ENCODE peak calls at places on chromosomes 6 and 20, in eight cellular contexts. V is stomach, R is transverse colon, J is heart left ventricle, G is body of pancreas, L is adrenal gland, D is HCT116, Y is sigmoid colon. K is an unnamed sample.

GRCh38 chr6:157962601-157963084 is 19.0 kb upstream of the SYNJ2 start:
- DNase-seq in V (no peak), R (no peak), J (no peak), G (no peak), L (no peak), D (no peak), Y (no peak), K (no peak)

GRCh38 chr6:163192591-163192990 is 221.9 kb upstream of the QKI start:
- DNase-seq in V (no peak), R (no peak), J (no peak), G (no peak), L (no peak), D (no peak), Y (no peak), K (no peak)

GRCh38 chr6:30895343-30895742 is 11.0 kb downstream of the DDR1 start:
- DNase-seq in V (no peak), R (no peak), J (no peak), G (no peak), L (no peak), D (no peak), Y (no peak), K (no peak)

GRCh38 chr6:119493980-119494379 is 144.4 kb upstream of the MAN1A1 start:
- DNase-seq in V (no peak), R (no peak), J (no peak), G (peak; percentile 57), L (no peak), D (no peak), Y (no peak), K (no peak)

GRCh38 chr6:366972-367794 is 24.4 kb upstream of the IRF4 start:
- DNase-seq in V (no peak), R (no peak), J (no peak), G (no peak), L (no peak), D (no peak), Y (no peak), K (no peak)

GRCh38 chr6:36098253-36098919 is 31.9 kb upstream of the MAPK13 start:
- DNase-seq in V (no peak), R (no peak), J (no peak), G (no peak), L (no peak), D (no peak), Y (no peak), K (no peak)

GRCh38 chr20:41428285-41428684 is 61.7 kb upstream of the EMILIN3 start:
- DNase-seq in V (no peak), R (no peak), J (no peak), G (no peak), L (no peak), D (peak; percentile 19), Y (no peak), K (no peak)

GRCh38 chr6:154386848-154387717 is 30.5 kb upstream of the IPCEF1 start:
- DNase-seq in V (no peak), R (no peak), J (no peak), G (no peak), L (no peak), D (no peak), Y (no peak), K (no peak)

GRCh38 chr20:21920231-21920630 is 214.8 kb downstream of the PAX1 start:
- DNase-seq in V (no peak), R (no peak), J (no peak), G (no peak), L (no peak), D (no peak), Y (no peak), K (no peak)

GRCh38 chr6:36650848-36651247 is 27.7 kb upstream of the CDKN1A start:
- DNase-seq in V (no peak), R (peak; percentile 51), J (no peak), G (no peak), L (no peak), D (no peak), Y (no peak), K (no peak)

GRCh38 chr20:37413023-37413334 is 67.0 kb downstream of the SRC start:
- DNase-seq in V (no peak), R (no peak), J (no peak), G (no peak), L (no peak), D (no peak), Y (no peak), K (no peak)

GRCh38 chr20:1118336-1119127 is at the start of gene PSMF1:
- DNase-seq in V (peak; percentile 98), R (peak; percentile 96), J (peak; percentile 94), G (peak; percentile 98), L (peak; percentile 92), D (peak; percentile 87), Y (peak; percentile 97), K (peak; percentile 89)
- TF ChIP-seq POLR2A in V (no peak), R (peak; percentile 68), J (peak; percentile 43), G (peak; percentile 74), L (no peak), D (peak; percentile 95), Y (no peak), K (no peak)

GRCh38 chr6:116512155-116512559 is 718 bp downstream of the CALHM5 start:
- DNase-seq in V (no peak), R (no peak), J (no peak), G (no peak), L (no peak), D (no peak), Y (no peak), K (no peak)

GRCh38 chr6:116514103-116514502 is 2.7 kb downstream of the CALHM5 start:
- DNase-seq in V (no peak), R (no peak), J (no peak), G (no peak), L (no peak), D (no peak), Y (no peak), K (no peak)

GRCh38 chr6:116513224-116513875 is 1.9 kb downstream of the CALHM5 start:
- DNase-seq in V (no peak), R (no peak), J (no peak), G (no peak), L (no peak), D (no peak), Y (no peak), K (no peak)

GRCh38 chr6:116512709-116513108 is 1.3 kb downstream of the CALHM5 start:
- DNase-seq in V (no peak), R (no peak), J (no peak), G (no peak), L (no peak), D (no peak), Y (no peak), K (no peak)

DNA sequence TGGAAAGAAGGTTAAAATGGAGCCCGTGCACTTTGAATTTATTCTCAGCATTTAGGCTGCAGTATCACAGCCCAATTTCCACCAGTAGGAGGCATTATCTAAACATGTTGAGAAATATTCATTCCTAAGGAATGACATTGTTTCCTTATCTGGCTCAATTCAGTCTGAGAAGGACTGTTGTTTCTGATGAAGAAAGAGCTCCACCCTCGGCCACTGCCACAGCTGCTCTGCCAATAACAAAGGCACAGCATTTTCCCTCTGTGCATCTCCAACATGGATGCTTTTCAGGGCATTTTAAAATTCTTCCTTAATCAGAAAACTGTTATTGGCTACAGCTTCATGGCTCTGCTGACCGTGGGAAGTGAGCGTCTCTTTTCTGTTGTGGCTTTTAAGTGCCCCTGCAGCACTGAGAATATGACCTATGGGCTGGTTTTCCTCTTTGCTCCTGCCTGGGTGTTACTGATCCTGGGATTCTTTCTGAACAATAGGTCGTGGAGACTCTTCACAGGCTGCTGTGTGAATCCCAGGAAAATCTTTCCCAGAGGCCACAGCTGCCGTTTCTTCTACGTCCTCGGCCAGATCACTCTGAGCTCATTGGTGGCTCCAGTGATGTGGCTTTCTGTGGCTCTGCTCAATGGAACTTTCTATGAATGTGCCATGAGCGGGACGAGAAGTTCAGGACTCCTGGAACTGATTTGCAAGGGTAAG is at the start of gene CALHM5:
- DNase-seq in V (no peak), R (peak; percentile 13), J (peak; percentile 42), G (peak; percentile 25), L (peak; percentile 30), D (peak; percentile 58), Y (peak; percentile 72), K (peak; percentile 45)
- H3K4me3 ChIP-seq in V (peak within 1 kb of the TSS; percentile 31), R (peak within 1 kb of the TSS; percentile 24), J (peak within 1 kb of the TSS; percentile 58), G (no peak within 1 kb of the TSS), L (no peak within 1 kb of the TSS), D (no peak within 1 kb of the TSS), Y (peak within 1 kb of the TSS; percentile 21), K (peak within 1 kb of the TSS; percentile 26)

GRCh38 chr6:126341126-126341525 is 1.2 kb downstream of the CENPW start:
- DNase-seq in V (no peak), R (no peak), J (no peak), G (no peak), L (no peak), D (no peak), Y (no peak), K (no peak)

GRCh38 chr6:126337323-126337722 is 2.6 kb upstream of the CENPW start:
- DNase-seq in V (no peak), R (no peak), J (no peak), G (no peak), L (peak; percentile 52), D (no peak), Y (peak; percentile 65), K (no peak)

GRCh38 chr6:126335210-126335609 is 4.7 kb upstream of the CENPW start:
- DNase-seq in V (no peak), R (no peak), J (no peak), G (no peak), L (no peak), D (no peak), Y (no peak), K (no peak)

GRCh38 chr6:126344181-126344580 is 4.3 kb downstream of the CENPW start:
- DNase-seq in V (no peak), R (no peak), J (no peak), G (no peak), L (no peak), D (no peak), Y (no peak), K (no peak)

DNA sequence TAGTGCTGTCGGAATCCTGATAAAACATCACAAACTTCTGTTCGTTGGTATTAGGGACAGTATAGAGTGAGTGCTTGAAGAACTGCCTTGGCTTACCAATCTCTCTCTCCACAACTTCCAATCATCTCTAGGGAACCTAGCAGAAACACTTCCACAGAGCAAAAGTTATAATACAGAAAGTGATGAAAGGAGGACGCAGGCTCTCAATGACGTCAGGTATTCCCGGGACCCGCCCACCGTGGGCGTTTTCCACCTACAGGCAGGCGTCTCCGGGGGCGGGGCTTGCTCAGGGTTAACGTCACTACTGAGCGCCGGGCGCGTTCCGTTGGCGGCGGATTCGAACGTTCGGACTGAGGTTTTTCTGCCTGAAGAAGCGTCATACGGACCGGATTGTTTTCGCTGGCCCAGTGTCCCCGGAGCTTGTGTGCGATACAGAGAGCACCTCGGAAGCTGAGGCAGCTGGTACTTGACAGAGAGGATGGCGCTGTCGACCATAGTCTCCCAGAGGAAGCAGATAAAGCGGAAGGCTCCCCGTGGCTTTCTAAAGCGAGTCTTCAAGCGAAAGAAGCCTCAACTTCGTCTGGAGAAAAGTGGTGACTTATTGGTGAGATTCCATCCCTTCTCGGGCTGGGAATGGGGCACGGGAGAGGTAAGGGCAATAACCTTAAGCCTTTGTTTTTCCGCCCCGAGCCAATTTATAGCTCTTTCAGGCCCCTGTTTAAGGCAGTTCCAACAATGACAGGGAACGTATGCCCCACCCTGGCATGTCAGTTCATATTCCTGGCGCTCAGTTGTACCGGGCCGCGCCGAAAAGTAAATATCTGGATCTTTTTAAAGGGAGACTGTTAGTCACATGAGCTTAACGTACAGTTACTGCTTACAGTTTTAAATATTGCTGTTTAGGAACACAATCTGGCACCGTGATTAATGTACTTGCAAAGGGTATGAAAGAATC is at the start of gene CENPW:
- DNase-seq in V (peak; percentile 92), R (peak; percentile 93), J (peak; percentile 79), G (peak; percentile 95), L (peak; percentile 91), D (peak; percentile 81), Y (peak; percentile 83), K (peak; percentile 64)
- TF ChIP-seq POLR2A in V (no peak), R (no peak), J (no peak), G (no peak), L (no peak), D (peak; percentile 47), Y (no peak), K (no peak)

GRCh38 chr20:31674895-31675827 is 37.4 kb downstream of the COX4I2 start:
- DNase-seq in V (peak; percentile 71), R (peak; percentile 69), J (peak; percentile 75), G (peak; percentile 45), L (peak; percentile 90), D (no peak), Y (peak; percentile 79), K (peak; percentile 40)
- H3K4me3 ChIP-seq in V (peak overlapping the region; percentile 31), R (no peak overlapping the region), J (peak overlapping the region; percentile 33), G (no peak overlapping the region), L (peak overlapping the region; percentile 17), D (no peak overlapping the region), Y (no peak overlapping the region), K (no peak overlapping the region)